ENCODE peak calls at places on chromosomes 7 and 10, in nine cellular contexts. X is spleen, D is A549, Q is AG04450, P is prostate gland, A is colonic mucosa, V is upper lobe of left lung, F is lower lobe of right lung, I is astrocyte. G is an unnamed sample.

GRCh38 chr10:75019360-75019759 is 92.1 kb upstream of the SAMD8 start:
- DNase-seq in P (no peak), D (peak), V (no peak), I (peak), A (no peak), X (no peak), Q (no peak), F (no peak), G (peak)

GRCh38 chr10:96468845-96469244 is 44.9 kb downstream of the TLL2 start:
- DNase-seq in Q (no peak), I (no peak), F (no peak), P (no peak), A (no peak), D (no peak), X (no peak), V (no peak), G (no peak)

GRCh38 chr10:70223728-70224127 is 9.5 kb downstream of the PPA1 start:
- DNase-seq in V (no peak), D (no peak), P (no peak), Q (no peak), X (no peak), I (no peak), A (no peak), F (no peak), G (no peak)

GRCh38 chr7:30212720-30213119 is 71.7 kb upstream of the ZNRF2 start:
- DNase-seq in V (no peak), P (no peak), A (no peak), X (no peak), D (no peak), F (no peak), I (no peak), Q (no peak), G (no peak)

GRCh38 chr10:62384057-62384446 is 9.9 kb downstream of the ZNF365 start:
- DNase-seq in D (peak), P (no peak), Q (peak), V (no peak), I (peak), A (no peak), F (no peak), X (no peak), G (peak)

GRCh38 chr7:80748302-80749042 is 110.0 kb downstream of the CD36 start:
- DNase-seq in Q (no peak), P (no peak), A (no peak), D (no peak), V (no peak), I (peak), X (no peak), F (no peak), G (no peak)

GRCh38 chr7:120997902-120998301 is 9.4 kb downstream of the CPED1 start:
- DNase-seq in A (no peak), X (no peak), P (no peak), V (no peak), F (peak), Q (no peak), D (no peak), I (no peak), G (no peak)

GRCh38 chr7:132836746-132837145 is 245.1 kb downstream of the CHCHD3 start:
- DNase-seq in V (no peak), P (no peak), A (no peak), I (peak), F (no peak), Q (no peak), D (peak), X (no peak), G (peak)

GRCh38 chr7:87199700-87200450 is 19.7 kb downstream of the TMEM243 start:
- DNase-seq in F (no peak), X (no peak), D (no peak), V (no peak), A (no peak), I (no peak), P (no peak), Q (no peak), G (no peak)

GRCh38 chr7:116122972-116123595 is 87.3 kb upstream of the TES start:
- DNase-seq in D (peak), X (no peak), I (peak), V (no peak), A (no peak), Q (peak), P (no peak), F (no peak), G (peak)

GRCh38 chr10:110460111-110460809 is 37.4 kb upstream of the DUSP5 start:
- DNase-seq in F (no peak), A (no peak), X (peak), P (no peak), I (peak), D (peak), Q (no peak), V (no peak), G (peak)

GRCh38 chr7:138705122-138705521 is 4.0 kb upstream of the SVOPL start:
- DNase-seq in X (no peak), V (no peak), Q (no peak), I (no peak), D (no peak), F (no peak), A (no peak), P (no peak), G (no peak)

GRCh38 chr7:121301441-121302213 is 27.2 kb upstream of the WNT16 start:
- DNase-seq in Q (no peak), A (no peak), D (no peak), I (no peak), X (no peak), P (no peak), F (no peak), V (no peak), G (peak)

GRCh38 chr7:4416436-4417092 is 265.5 kb upstream of the FOXK1 start:
- DNase-seq in X (no peak), I (peak), D (peak), P (peak), Q (no peak), V (no peak), F (no peak), A (peak), G (no peak)

GRCh38 chr10:5913736-5914135 is 23.7 kb downstream of the FBH1 start:
- DNase-seq in X (no peak), A (no peak), Q (peak), P (no peak), D (no peak), I (no peak), F (no peak), V (no peak), G (no peak)

GRCh38 chr7:38465946-38466345 is 165.2 kb downstream of the AMPH start:
- DNase-seq in Q (no peak), F (no peak), I (peak), X (no peak), V (no peak), D (no peak), A (no peak), P (no peak), G (no peak)

GRCh38 chr7:42593860-42594259 is 318.0 kb downstream of the C7orf25 start:
- DNase-seq in Q (no peak), X (no peak), A (no peak), I (no peak), D (no peak), V (no peak), P (no peak), F (no peak), G (no peak)

GRCh38 chr10:132993271-132994260 is 51.2 kb upstream of the CFAP46 start:
- DNase-seq in A (no peak), I (no peak), V (peak), D (no peak), X (peak), F (no peak), P (no peak), Q (no peak), G (no peak)

GRCh38 chr10:132995909-132996602 is 53.7 kb upstream of the CFAP46 start:
- DNase-seq in P (no peak), I (no peak), V (no peak), D (no peak), Q (no peak), F (no peak), A (no peak), X (no peak), G (no peak)

GRCh38 chr10:132994811-132995210 is 52.4 kb upstream of the CFAP46 start:
- DNase-seq in P (no peak), X (no peak), F (no peak), V (peak), I (no peak), D (no peak), A (no peak), Q (no peak), G (no peak)

GRCh38 chr10:132992433-132993215 is 50.3 kb upstream of the CFAP46 start:
- DNase-seq in X (peak), Q (no peak), A (no peak), P (no peak), F (peak), I (no peak), D (no peak), V (peak), G (no peak)

DNA sequence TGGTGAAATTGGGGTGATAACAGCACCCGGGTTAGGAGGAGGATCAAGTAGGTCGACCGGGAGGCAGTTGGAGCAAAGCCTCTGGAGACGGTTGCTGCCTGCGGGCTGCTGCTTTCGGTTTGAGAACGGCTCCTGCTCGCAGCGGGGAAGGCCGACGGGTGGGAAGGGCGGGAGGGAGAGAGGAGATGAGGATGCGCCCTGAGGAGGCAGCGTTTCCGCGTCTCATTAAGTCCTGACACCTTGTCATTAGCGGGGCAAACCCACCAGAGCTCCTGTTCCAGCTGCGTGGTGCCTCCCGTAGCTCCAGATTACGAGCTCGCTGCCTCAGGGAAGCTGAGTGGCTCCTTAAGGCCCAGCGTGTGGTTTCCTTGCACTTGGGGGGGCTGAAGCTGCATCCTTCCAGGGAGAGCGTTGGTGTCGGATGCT is 52.0 kb upstream of the CFAP46 start:
- DNase-seq in A (no peak), P (no peak), Q (no peak), F (peak), I (no peak), D (no peak), X (no peak), V (no peak), G (no peak)
- H3K4me3 ChIP-seq in A (no peak), P (no peak), Q (peak), F (peak), I (no peak), D (no peak), X (peak), V (peak), G (no peak)

GRCh38 chr10:92847185-92847864 is 995 bp upstream of the EXOC6 start:
- DNase-seq in Q (no peak), A (no peak), I (no peak), F (no peak), V (no peak), X (no peak), D (no peak), P (no peak), G (peak)
- H3K4me3 ChIP-seq in Q (no peak), A (peak), I (no peak), F (peak), V (peak), X (no peak), D (peak), P (no peak), G (peak)

GRCh38 chr7:123752534-123752933 is 3.7 kb upstream of the WASL start:
- DNase-seq in F (no peak), I (no peak), P (no peak), Q (no peak), V (no peak), A (no peak), D (no peak), X (no peak), G (no peak)

GRCh38 chr7:123755345-123755744 is 6.5 kb upstream of the WASL start:
- DNase-seq in P (no peak), X (no peak), A (no peak), D (no peak), F (no peak), V (no peak), I (no peak), Q (no peak), G (no peak)

GRCh38 chr7:123754295-123754871 is 5.6 kb upstream of the WASL start:
- DNase-seq in A (peak), V (no peak), X (no peak), P (no peak), D (no peak), Q (no peak), F (no peak), I (no peak), G (no peak)

GRCh38 chr7:123761729-123762128 is 12.9 kb upstream of the WASL start:
- DNase-seq in I (no peak), D (no peak), A (no peak), V (no peak), F (no peak), X (no peak), Q (no peak), P (no peak), G (no peak)

GRCh38 chr7:123757095-123757494 is 8.3 kb upstream of the WASL start:
- DNase-seq in X (no peak), A (no peak), F (no peak), P (no peak), D (no peak), I (no peak), Q (no peak), V (no peak), G (no peak)
- H3K4me3 ChIP-seq in X (no peak), A (no peak), F (no peak), P (no peak), D (no peak), I (no peak), Q (no peak), V (no peak), G (no peak)

DNA sequence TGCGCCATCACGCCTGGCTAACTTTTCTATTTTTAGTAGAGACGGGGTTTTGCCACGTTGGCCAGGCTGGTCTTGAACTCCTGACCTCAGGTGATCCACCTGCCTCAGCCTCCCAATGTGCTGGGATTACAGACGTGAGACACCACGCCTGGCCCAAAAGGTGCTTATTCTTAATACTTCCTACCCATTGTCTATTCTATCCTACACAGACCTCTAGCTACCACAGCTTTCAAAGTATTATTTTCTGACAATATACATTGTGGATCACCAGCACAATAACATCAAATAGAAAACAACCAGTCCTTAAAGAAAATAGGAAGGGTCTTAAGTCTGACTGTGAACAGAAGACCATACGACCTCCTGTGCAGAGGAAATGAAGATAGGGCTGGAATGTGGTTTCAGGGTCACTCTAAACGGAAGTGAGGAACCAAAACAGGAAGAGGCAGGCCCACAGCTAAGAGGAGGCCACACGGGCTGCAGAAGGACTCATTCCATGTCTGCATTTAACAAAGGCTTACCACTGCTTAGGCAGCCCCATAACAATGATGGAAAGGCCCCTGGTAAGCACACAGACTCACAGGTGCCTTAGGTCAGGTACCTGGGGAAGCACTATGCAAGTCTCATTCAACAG is 115.2 kb downstream of the ZFAND4 start:
- DNase-seq in F (no peak), Q (no peak), V (no peak), A (no peak), I (no peak), X (no peak), D (no peak), P (no peak), G (no peak)
- H3K4me3 ChIP-seq in F (no peak), Q (no peak), V (no peak), A (no peak), I (no peak), X (no peak), D (no peak), P (no peak), G (no peak)

DNA sequence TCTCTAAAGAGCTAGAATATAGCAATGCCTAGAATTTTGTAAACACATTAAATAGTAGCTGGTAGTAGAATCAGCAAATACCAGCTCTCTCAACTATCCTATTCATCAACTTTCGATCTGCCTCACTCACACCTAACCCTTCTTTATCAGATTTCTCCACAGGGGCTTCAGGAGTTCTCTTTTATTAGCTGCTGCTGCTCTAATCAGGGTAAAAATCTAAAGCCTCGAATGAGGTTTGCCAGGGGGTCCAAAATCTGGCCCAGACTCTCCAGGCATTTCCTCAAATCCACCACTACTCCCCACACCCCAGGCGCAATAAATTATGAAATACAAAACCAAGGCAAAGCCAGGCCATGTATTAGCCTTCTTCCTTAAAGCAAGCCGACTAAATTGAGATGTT is 2.4 kb downstream of the RNF216 start:
- DNase-seq in V (no peak), X (no peak), D (no peak), A (no peak), P (no peak), I (no peak), F (no peak), Q (no peak), G (no peak)
- H3K4me3 ChIP-seq in V (no peak), X (no peak), D (no peak), A (no peak), P (no peak), I (no peak), F (no peak), Q (no peak), G (no peak)

DNA sequence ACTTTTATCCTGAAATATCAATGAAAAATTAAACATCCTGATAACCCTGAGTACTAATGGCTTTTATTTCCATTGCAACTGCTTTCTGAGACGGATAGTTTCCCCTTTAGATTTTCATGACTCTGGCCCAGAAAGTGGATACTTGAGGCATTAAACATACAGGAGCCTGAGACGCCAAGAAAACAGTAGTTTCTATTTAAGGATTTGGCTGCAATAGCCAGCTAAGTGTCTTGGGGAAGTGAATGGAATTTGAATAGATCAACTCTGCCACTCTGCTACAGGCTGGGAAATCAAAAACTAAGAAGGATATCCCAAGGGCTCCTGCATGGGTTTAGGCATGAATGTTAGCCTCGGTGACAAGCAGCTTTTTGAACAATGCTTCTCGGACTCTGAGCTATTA is 24.7 kb upstream of the GPAM start:
- DNase-seq in V (no peak), Q (no peak), I (peak), A (no peak), D (no peak), F (no peak), X (no peak), P (no peak), G (no peak)
- H3K4me3 ChIP-seq in V (no peak), Q (no peak), I (no peak), A (no peak), D (no peak), F (no peak), X (no peak), P (no peak), G (no peak)

G was measured in PC-3.